ENCODE peak calls at places on chromosomes 1 and 21, in eight cellular contexts. One of them, this sample, is unnamed.

GRCh38 chr1:14894811-14895524 is 258.6 kb upstream of the TMEM51 start:
- DNase-seq in stimulated activated CD8-positive, alpha-beta memory T cell treated with anti-CD3 and anti-CD28 coated beads, Interleukin-12 subunit alpha, Interleukin-12 subunit beta, amount 100 ng/mL, for 1 hour: no peak
- DNase-seq in neural crest cell: no peak
- DNase-seq in stomach: peak
- DNase-seq in A549: no peak
- DNase-seq in CD4-positive, alpha-beta memory T cell: no peak
- DNase-seq in HTR-8/SVneo: no peak
- DNase-seq in brain microvascular endothelial cell: no peak
- DNase-seq in this sample: no peak

GRCh38 chr1:47196622-47197021 is 6.8 kb upstream of the PDZK1IP1 start:
- DNase-seq in stimulated activated CD8-positive, alpha-beta memory T cell treated with anti-CD3 and anti-CD28 coated beads, Interleukin-12 subunit alpha, Interleukin-12 subunit beta, amount 100 ng/mL, for 1 hour: no peak
- DNase-seq in neural crest cell: no peak
- DNase-seq in stomach: no peak
- DNase-seq in A549: no peak
- DNase-seq in CD4-positive, alpha-beta memory T cell: no peak
- DNase-seq in HTR-8/SVneo: no peak
- DNase-seq in brain microvascular endothelial cell: no peak
- DNase-seq in this sample: no peak

GRCh38 chr1:6427445-6428390 is 3.1 kb downstream of the ESPN start:
- DNase-seq in stimulated activated CD8-positive, alpha-beta memory T cell treated with anti-CD3 and anti-CD28 coated beads, Interleukin-12 subunit alpha, Interleukin-12 subunit beta, amount 100 ng/mL, for 1 hour: no peak
- DNase-seq in neural crest cell: no peak
- DNase-seq in stomach: peak
- DNase-seq in A549: no peak
- DNase-seq in CD4-positive, alpha-beta memory T cell: no peak
- DNase-seq in HTR-8/SVneo: no peak
- DNase-seq in brain microvascular endothelial cell: no peak
- DNase-seq in this sample: no peak

GRCh38 chr1:102185260-102185659 is 188.5 kb upstream of the OLFM3 start:
- DNase-seq in stimulated activated CD8-positive, alpha-beta memory T cell treated with anti-CD3 and anti-CD28 coated beads, Interleukin-12 subunit alpha, Interleukin-12 subunit beta, amount 100 ng/mL, for 1 hour: no peak
- DNase-seq in neural crest cell: no peak
- DNase-seq in stomach: no peak
- DNase-seq in A549: no peak
- DNase-seq in CD4-positive, alpha-beta memory T cell: no peak
- DNase-seq in HTR-8/SVneo: no peak
- DNase-seq in brain microvascular endothelial cell: no peak
- DNase-seq in this sample: no peak

GRCh38 chr1:41160498-41161110 is 81.5 kb downstream of the SCMH1 start:
- DNase-seq in stimulated activated CD8-positive, alpha-beta memory T cell treated with anti-CD3 and anti-CD28 coated beads, Interleukin-12 subunit alpha, Interleukin-12 subunit beta, amount 100 ng/mL, for 1 hour: no peak
- DNase-seq in neural crest cell: no peak
- DNase-seq in stomach: no peak
- DNase-seq in A549: no peak
- DNase-seq in CD4-positive, alpha-beta memory T cell: no peak
- DNase-seq in HTR-8/SVneo: no peak
- DNase-seq in brain microvascular endothelial cell: no peak
- DNase-seq in this sample: no peak

GRCh38 chr21:45262041-45262581 is 25.6 kb downstream of the POFUT2 start:
- DNase-seq in stimulated activated CD8-positive, alpha-beta memory T cell treated with anti-CD3 and anti-CD28 coated beads, Interleukin-12 subunit alpha, Interleukin-12 subunit beta, amount 100 ng/mL, for 1 hour: no peak
- DNase-seq in neural crest cell: no peak
- DNase-seq in stomach: peak
- DNase-seq in A549: no peak
- DNase-seq in CD4-positive, alpha-beta memory T cell: no peak
- DNase-seq in HTR-8/SVneo: no peak
- DNase-seq in brain microvascular endothelial cell: no peak
- DNase-seq in this sample: no peak

GRCh38 chr1:116711061-116711582 is 43.1 kb upstream of the CD2 start:
- DNase-seq in stimulated activated CD8-positive, alpha-beta memory T cell treated with anti-CD3 and anti-CD28 coated beads, Interleukin-12 subunit alpha, Interleukin-12 subunit beta, amount 100 ng/mL, for 1 hour: no peak
- DNase-seq in neural crest cell: no peak
- DNase-seq in stomach: no peak
- DNase-seq in A549: no peak
- DNase-seq in CD4-positive, alpha-beta memory T cell: no peak
- DNase-seq in HTR-8/SVneo: no peak
- DNase-seq in brain microvascular endothelial cell: no peak
- DNase-seq in this sample: no peak

GRCh38 chr1:161073474-161074121 is 3.9 kb upstream of the ARHGAP30 start:
- DNase-seq in stimulated activated CD8-positive, alpha-beta memory T cell treated with anti-CD3 and anti-CD28 coated beads, Interleukin-12 subunit alpha, Interleukin-12 subunit beta, amount 100 ng/mL, for 1 hour: no peak
- DNase-seq in neural crest cell: no peak
- DNase-seq in stomach: peak
- DNase-seq in A549: no peak
- DNase-seq in CD4-positive, alpha-beta memory T cell: no peak
- DNase-seq in HTR-8/SVneo: no peak
- DNase-seq in brain microvascular endothelial cell: no peak
- DNase-seq in this sample: no peak

GRCh38 chr1:7491089-7491817 is 279.8 kb upstream of the VAMP3 start:
- DNase-seq in stimulated activated CD8-positive, alpha-beta memory T cell treated with anti-CD3 and anti-CD28 coated beads, Interleukin-12 subunit alpha, Interleukin-12 subunit beta, amount 100 ng/mL, for 1 hour: no peak
- DNase-seq in neural crest cell: no peak
- DNase-seq in stomach: no peak
- DNase-seq in A549: no peak
- DNase-seq in CD4-positive, alpha-beta memory T cell: no peak
- DNase-seq in HTR-8/SVneo: no peak
- DNase-seq in brain microvascular endothelial cell: no peak
- DNase-seq in this sample: no peak

GRCh38 chr1:24970399-24970753 is 40.3 kb upstream of the RUNX3 start:
- DNase-seq in stimulated activated CD8-positive, alpha-beta memory T cell treated with anti-CD3 and anti-CD28 coated beads, Interleukin-12 subunit alpha, Interleukin-12 subunit beta, amount 100 ng/mL, for 1 hour: no peak
- DNase-seq in neural crest cell: no peak
- DNase-seq in stomach: no peak
- DNase-seq in A549: no peak
- DNase-seq in CD4-positive, alpha-beta memory T cell: no peak
- DNase-seq in HTR-8/SVneo: peak
- DNase-seq in brain microvascular endothelial cell: peak
- DNase-seq in this sample: no peak

GRCh38 chr1:30540611-30541192 is 182.7 kb downstream of the MATN1 start:
- DNase-seq in stimulated activated CD8-positive, alpha-beta memory T cell treated with anti-CD3 and anti-CD28 coated beads, Interleukin-12 subunit alpha, Interleukin-12 subunit beta, amount 100 ng/mL, for 1 hour: no peak
- DNase-seq in neural crest cell: no peak
- DNase-seq in stomach: no peak
- DNase-seq in A549: no peak
- DNase-seq in CD4-positive, alpha-beta memory T cell: no peak
- DNase-seq in HTR-8/SVneo: no peak
- DNase-seq in brain microvascular endothelial cell: no peak
- DNase-seq in this sample: no peak

GRCh38 chr1:229669333-229669732 is 43.3 kb downstream of the URB2 start:
- DNase-seq in stimulated activated CD8-positive, alpha-beta memory T cell treated with anti-CD3 and anti-CD28 coated beads, Interleukin-12 subunit alpha, Interleukin-12 subunit beta, amount 100 ng/mL, for 1 hour: no peak
- DNase-seq in neural crest cell: no peak
- DNase-seq in stomach: no peak
- DNase-seq in A549: no peak
- DNase-seq in CD4-positive, alpha-beta memory T cell: no peak
- DNase-seq in HTR-8/SVneo: no peak
- DNase-seq in brain microvascular endothelial cell: peak
- DNase-seq in this sample: no peak

GRCh38 chr1:160724445-160725242 is 13.0 kb upstream of the CD48 start:
- DNase-seq in stimulated activated CD8-positive, alpha-beta memory T cell treated with anti-CD3 and anti-CD28 coated beads, Interleukin-12 subunit alpha, Interleukin-12 subunit beta, amount 100 ng/mL, for 1 hour: no peak
- DNase-seq in neural crest cell: no peak
- DNase-seq in stomach: no peak
- DNase-seq in A549: peak
- DNase-seq in CD4-positive, alpha-beta memory T cell: no peak
- DNase-seq in HTR-8/SVneo: no peak
- DNase-seq in brain microvascular endothelial cell: no peak
- DNase-seq in this sample: peak